ENCODE peak calls at places on chromosome 22, in six cellular contexts. E is lung, V is lower lobe of right lung, H is mucosa of descending colon, W is right lobe of liver, F is tibial artery. O is an unnamed sample. For H3K4me1, the result is how much of the 10 kb centered on the place peaks cover.

GRCh38 chr22:34814260-34814659 is 251.7 kb upstream of the ISX start:
- DNase-seq in F (no peak), W (no peak), E (no peak), H (no peak), V (no peak), O (no peak)

GRCh38 chr22:29344137-29344536 is 28.6 kb upstream of the RASL10A start:
- DNase-seq in V (peak), F (no peak), H (no peak), E (peak), W (peak), O (peak)

GRCh38 chr22:17802411-17802810 is 28.1 kb upstream of the BID start:
- DNase-seq in H (no peak), F (no peak), E (no peak), W (no peak), V (no peak), O (no peak)

GRCh38 chr22:41939981-41940852 is 6.7 kb downstream of the CENPM start:
- DNase-seq in H (peak), F (no peak), V (peak), W (no peak), E (peak), O (peak)

GRCh38 chr22:44928064-44928463 is 81.7 kb downstream of the PHF21B start:
- DNase-seq in F (no peak), V (peak), W (no peak), E (no peak), H (no peak), O (no peak)

GRCh38 chr22:33920927-33921575 is 775 bp upstream of the LARGE1 start:
- DNase-seq in V (peak), E (peak), W (peak), F (peak), H (peak), O (peak)

GRCh38 chr22:35467788-35468187 is 67.8 kb downstream of the MCM5 start:
- DNase-seq in V (peak), E (peak), H (peak), F (peak), W (peak), O (peak)

GRCh38 chr22:29028468-29028867 is 33.2 kb downstream of the C22orf31 start:
- DNase-seq in H (no peak), F (no peak), E (no peak), W (no peak), V (no peak), O (no peak)

GRCh38 chr22:23301591-23301990 is 121.3 kb downstream of the BCR start:
- DNase-seq in E (no peak), V (peak), F (no peak), W (no peak), H (no peak), O (no peak)

GRCh38 chr22:35728639-35729308 is 11.1 kb downstream of the APOL5 start:
- DNase-seq in W (peak), V (no peak), H (peak), F (no peak), E (no peak), O (no peak)

GRCh38 chr22:29528144-29528543 is 25.4 kb downstream of the THOC5 start:
- DNase-seq in W (no peak), E (no peak), F (no peak), H (no peak), V (no peak), O (no peak)

GRCh38 chr22:24096401-24097115 is 84.7 kb upstream of the SUSD2 start:
- DNase-seq in V (no peak), H (no peak), E (no peak), F (peak), W (peak), O (no peak)

GRCh38 chr22:18081416-18081815 is 3.6 kb downstream of the PEX26 start:
- DNase-seq in F (no peak), W (no peak), E (no peak), V (no peak), H (no peak), O (no peak)

GRCh38 chr22:50576806-50577696 is 1.2 kb downstream of the CPT1B start:
- DNase-seq in W (no peak), H (no peak), E (no peak), V (no peak), F (peak), O (no peak)

GRCh38 chr22:40276877-40277823 is 69.2 kb upstream of the ADSL start:
- DNase-seq in F (peak), V (no peak), H (no peak), W (no peak), E (no peak), O (peak)

GRCh38 chr22:32327596-32328171 is 30.0 kb upstream of the RFPL3 start:
- DNase-seq in E (no peak), V (no peak), H (no peak), F (peak), W (peak), O (no peak)

GRCh38 chr22:38843716-38844660 is at the start of gene NPTXR:
- DNase-seq in E (no peak), W (no peak), V (peak), F (peak), H (peak), O (no peak)

GRCh38 chr22:17664414-17665045 is 26.0 kb downstream of the BCL2L13 start:
- DNase-seq in V (no peak), H (no peak), E (no peak), F (no peak), W (peak), O (no peak)

GRCh38 chr22:27844656-27845602 is 43.4 kb upstream of the MN1 start:
- DNase-seq in E (no peak), H (no peak), W (peak), V (no peak), F (no peak), O (no peak)

GRCh38 chr22:23144926-23145906 is at the start of gene RAB36:
- DNase-seq in V (peak), F (peak), E (peak), H (peak), W (peak), O (peak)

GRCh38 chr22:44916281-44917231 is 93.2 kb downstream of the PHF21B start:
- DNase-seq in W (peak), H (no peak), V (peak), F (peak), E (no peak), O (no peak)

GRCh38 chr22:24305260-24305692 is 34.6 kb downstream of the SPECC1L start:
- DNase-seq in V (no peak), F (no peak), H (no peak), E (no peak), W (no peak), O (no peak)

GRCh38 chr22:40414306-40414705 is 43.9 kb downstream of the SGSM3 start:
- DNase-seq in H (no peak), W (no peak), E (no peak), V (no peak), F (peak), O (no peak)

GRCh38 chr22:25148149-25148691 is 51.4 kb upstream of the CRYBB3 start:
- DNase-seq in H (peak), F (no peak), V (no peak), E (no peak), W (peak), O (peak)

GRCh38 chr22:17104336-17104935 is 16.7 kb downstream of the TMEM121B start:
- DNase-seq in H (no peak), V (no peak), F (peak), W (no peak), E (no peak), O (no peak)

GRCh38 chr22:35510481-35510934 is 30.1 kb upstream of the RASD2 start:
- DNase-seq in H (no peak), W (no peak), F (no peak), V (no peak), E (no peak), O (no peak)

GRCh38 chr22:24516301-24516737 is 21.2 kb downstream of the UPB1 start:
- DNase-seq in H (no peak), F (no peak), W (no peak), E (no peak), V (no peak), O (no peak)

GRCh38 chr22:40105755-40106154 is 72.0 kb upstream of the TNRC6B start:
- DNase-seq in E (no peak), W (no peak), H (no peak), V (no peak), F (no peak), O (no peak)

GRCh38 chr22:27624042-27624441 is 177.5 kb downstream of the MN1 start:
- DNase-seq in W (no peak), H (no peak), E (no peak), V (no peak), F (no peak), O (no peak)

GRCh38 chr22:23834406-23834805 is 4.4 kb downstream of the DERL3 start:
- DNase-seq in F (no peak), V (no peak), E (no peak), H (peak), W (no peak), O (no peak)

DNA sequence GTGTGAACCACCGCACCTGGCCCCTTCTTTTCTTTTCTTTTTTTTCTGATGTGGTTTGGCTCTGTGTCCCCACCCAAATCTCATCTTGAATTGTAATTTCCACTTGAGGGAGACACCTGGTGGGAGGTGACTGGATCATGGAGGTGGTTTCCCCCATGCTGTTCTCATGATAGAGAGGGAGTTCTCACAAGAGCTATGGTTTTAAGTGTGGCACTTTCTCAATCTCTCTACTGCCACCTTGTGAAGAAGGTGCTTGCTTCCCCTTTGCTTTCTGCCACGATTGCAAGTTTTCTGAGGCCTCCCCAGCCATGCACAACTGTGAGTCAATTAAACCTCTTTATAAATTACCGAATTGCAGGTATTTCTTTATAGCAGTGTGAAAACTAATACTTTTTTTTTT is 4.9 kb upstream of the TCN2 start:
- DNase-seq in F (no peak), V (no peak), W (no peak), H (no peak), E (no peak), O (no peak)
- TF ChIP-seq CTCF in F (no peak), V (no peak), W (peak), H (no peak), E (no peak), O (no peak)

GRCh38 chr22:26429458-26430238 is 588 bp downstream of the ASPHD2 start:
- DNase-seq in W (no peak), E (no peak), F (no peak), V (no peak), H (peak), O (no peak)

GRCh38 chr22:26430600-26430999 is 1.5 kb downstream of the ASPHD2 start:
- DNase-seq in H (no peak), W (no peak), V (no peak), E (no peak), F (no peak), O (no peak)

GRCh38 chr22:26433805-26434204 is 4.7 kb downstream of the ASPHD2 start:
- DNase-seq in F (no peak), H (no peak), V (no peak), W (no peak), E (no peak), O (no peak)

GRCh38 chr22:26432619-26433311 is 3.7 kb downstream of the ASPHD2 start:
- DNase-seq in E (no peak), F (no peak), W (no peak), V (no peak), H (no peak), O (no peak)

DNA sequence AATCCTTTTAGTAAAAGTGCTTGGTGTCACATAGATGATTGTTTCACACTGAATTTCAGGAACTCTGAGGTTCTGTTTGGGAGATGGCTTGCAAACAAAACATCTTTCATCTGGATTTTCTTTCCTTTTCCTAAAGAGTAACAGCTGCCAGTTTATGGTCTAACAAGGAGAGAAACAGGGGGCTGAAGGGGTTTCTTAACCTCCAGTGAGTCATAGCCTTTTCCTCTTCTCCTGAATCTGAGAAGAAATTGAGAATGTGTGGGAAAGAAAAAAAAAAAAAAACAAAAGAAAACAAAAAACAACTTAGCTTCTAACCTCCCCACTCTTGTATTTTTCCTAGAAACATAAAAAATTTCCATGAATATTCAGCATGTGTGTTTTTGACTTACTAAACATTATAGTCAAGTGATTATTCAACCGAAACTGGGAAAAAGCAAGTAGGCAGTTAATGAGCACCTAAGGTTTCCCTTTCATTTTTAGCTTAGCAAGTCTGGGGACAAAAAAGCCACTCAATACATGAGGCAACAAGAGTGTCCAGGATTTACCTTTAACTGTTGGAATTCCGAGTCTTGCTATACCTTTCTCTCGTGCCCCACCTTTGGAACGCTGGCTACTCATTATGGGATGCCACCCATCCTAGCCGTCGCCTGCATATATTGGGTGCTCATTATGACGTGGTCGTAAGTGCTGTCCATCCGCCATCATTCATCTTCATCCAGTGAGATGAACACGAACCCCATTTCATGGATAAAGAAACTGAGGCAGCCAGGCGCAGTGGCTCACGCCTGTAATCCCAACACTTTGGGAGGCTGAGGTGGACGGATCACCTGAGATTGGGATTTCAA is 2.3 kb downstream of the ASPHD2 start:
- DNase-seq in E (no peak), W (no peak), F (no peak), H (no peak), V (no peak), O (no peak)
- H3K4me1 ChIP-seq in E (under half), W (under half), F (under half), H (under half), V (under half), O (under half)

GRCh38 chr22:21709688-21710087 is 25.9 kb downstream of the YPEL1 start:
- DNase-seq in F (no peak), V (no peak), W (no peak), H (no peak), E (no peak), O (no peak)

GRCh38 chr22:21711851-21712250 is 23.7 kb downstream of the YPEL1 start:
- DNase-seq in W (no peak), V (no peak), E (no peak), F (no peak), H (no peak), O (no peak)

GRCh38 chr22:21707677-21708076 is 27.9 kb downstream of the YPEL1 start:
- DNase-seq in H (no peak), W (no peak), F (no peak), V (no peak), E (no peak), O (peak)

GRCh38 chr22:21710156-21710555 is 25.4 kb downstream of the YPEL1 start:
- DNase-seq in H (no peak), E (no peak), W (no peak), F (no peak), V (no peak), O (no peak)

GRCh38 chr22:21708960-21709359 is 26.6 kb downstream of the YPEL1 start:
- DNase-seq in W (no peak), H (no peak), E (no peak), V (no peak), F (no peak), O (no peak)
- TF ChIP-seq CTCF in W (no peak), H (no peak), E (no peak), V (no peak), F (no peak), O (no peak)

GRCh38 chr22:31274017-31274416 is 18.3 kb downstream of the PIK3IP1 start:
- DNase-seq in H (peak), V (no peak), W (no peak), F (peak), E (peak), O (no peak)
- H3K4me1 ChIP-seq in H (under half), V (under half), W (under half), F (under half), E (under half), O (under half)

DNA sequence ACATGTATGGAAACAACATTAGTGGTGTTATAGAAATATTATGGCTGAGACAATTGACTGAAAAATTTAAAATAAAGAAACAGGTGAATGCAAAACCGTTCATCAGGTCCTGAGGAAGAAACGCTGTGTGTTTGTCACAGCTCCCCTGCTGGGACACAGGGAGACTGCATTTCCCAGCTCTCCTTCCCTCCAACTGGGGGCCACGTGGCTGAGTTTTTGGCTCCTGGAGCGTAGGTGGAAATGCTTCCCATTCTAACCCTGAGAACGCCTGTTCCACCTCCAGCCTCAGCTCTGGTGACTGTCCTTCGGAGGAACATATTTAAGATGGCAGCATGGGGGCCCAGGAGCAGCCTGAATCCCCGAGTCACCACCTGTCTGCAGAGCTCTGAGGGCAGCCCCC is 398.6 kb downstream of the BRD1 start:
- DNase-seq in W (peak), E (no peak), H (no peak), F (no peak), V (no peak), O (no peak)
- TF ChIP-seq CTCF in W (no peak), E (no peak), H (no peak), F (no peak), V (no peak), O (no peak)

DNA sequence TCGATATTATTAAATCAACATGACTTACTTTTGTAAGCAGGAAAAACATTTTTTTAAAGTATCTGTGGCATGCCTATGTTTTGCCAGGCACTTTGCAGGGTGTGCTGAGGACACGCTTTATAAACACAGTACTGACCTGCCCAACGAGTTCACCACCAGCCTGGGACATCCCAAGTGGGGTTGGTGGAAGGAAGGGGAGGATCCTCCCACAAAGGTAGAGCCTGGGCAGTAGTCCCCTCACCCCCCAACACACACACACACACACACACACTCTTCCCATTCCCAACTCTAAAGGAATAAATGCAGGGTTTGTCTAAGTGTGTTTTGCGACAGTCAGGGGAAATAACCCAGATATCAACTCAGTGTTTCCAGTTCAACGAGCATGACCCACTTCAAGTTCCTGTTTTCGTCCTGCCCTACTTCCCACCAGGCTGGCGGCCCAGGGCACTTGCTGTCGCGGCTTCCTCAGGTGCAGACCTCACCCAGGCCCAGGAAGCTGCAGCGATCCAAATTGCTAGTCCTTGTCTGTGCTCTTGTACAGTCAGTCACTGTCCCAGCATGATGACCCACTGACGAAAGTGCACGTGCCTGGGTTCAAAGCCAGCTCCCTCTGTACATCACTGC is 3.1 kb downstream of the CERK start:
- DNase-seq in V (peak), W (no peak), E (peak), H (peak), F (no peak), O (no peak)
- H3K4me1 ChIP-seq in V (half or more), W (half or more), E (under half), H (half or more), F (under half), O (half or more)

GRCh38 chr22:43476751-43477150 is 64.9 kb downstream of the MPPED1 start:
- DNase-seq in W (no peak), H (no peak), E (no peak), F (no peak), V (no peak), O (no peak)

GRCh38 chr22:43476341-43476740 is 64.5 kb downstream of the MPPED1 start:
- DNase-seq in H (no peak), V (no peak), F (no peak), W (peak), E (no peak), O (no peak)

GRCh38 chr22:43478621-43479285 is 66.9 kb downstream of the MPPED1 start:
- DNase-seq in W (no peak), E (no peak), H (no peak), F (no peak), V (no peak), O (no peak)

GRCh38 chr22:43477966-43478365 is 66.2 kb downstream of the MPPED1 start:
- DNase-seq in V (no peak), H (no peak), W (no peak), E (no peak), F (no peak), O (no peak)

DNA sequence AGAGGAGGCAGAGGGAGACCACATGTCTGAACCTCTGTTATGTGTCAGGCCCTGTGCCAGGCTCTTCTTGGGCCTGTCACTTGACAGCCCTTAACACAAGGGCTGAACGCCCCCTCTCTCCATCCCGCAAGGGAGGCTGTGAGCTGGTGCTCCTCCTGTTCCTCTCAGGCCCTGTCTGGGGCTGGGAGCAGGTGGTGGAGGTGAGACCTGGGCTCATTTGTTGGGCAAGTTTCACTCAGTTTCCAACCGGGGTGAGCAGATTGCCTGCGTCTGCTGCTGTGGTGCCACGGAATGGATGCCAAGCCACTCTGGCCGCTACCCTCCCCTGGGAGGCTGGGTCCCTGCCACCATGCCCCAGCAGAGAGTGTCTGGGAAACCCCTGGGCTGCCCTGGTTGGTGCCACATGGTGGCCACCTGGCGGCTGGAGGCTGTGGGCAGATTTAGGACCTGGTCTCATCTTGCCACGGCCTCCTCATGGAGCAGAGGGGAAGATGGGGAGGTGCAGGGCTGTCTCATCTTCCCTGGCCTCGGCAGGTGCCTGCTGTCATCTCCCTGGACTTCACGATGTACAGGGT is 65.4 kb downstream of the MPPED1 start:
- DNase-seq in F (no peak), H (no peak), V (no peak), W (no peak), E (no peak), O (no peak)
- TF ChIP-seq CTCF in F (no peak), H (no peak), V (no peak), W (no peak), E (no peak), O (no peak)